ENCODE peak calls at places on chromosome 20, in eight cellular contexts. D, L, B, V, Q, I, Z and X are unnamed samples. For H3K4me1, the result is how much of the 10 kb centered on the place peaks cover.

GRCh38 chr20:14829897-14830296 is 492.5 kb upstream of the FLRT3 start:
- DNase-seq in D (no peak), L (no peak), B (no peak), V (no peak), Q (no peak), I (no peak), Z (no peak), X (no peak)

GRCh38 chr20:64152906-64153305 is 11.3 kb upstream of the MYT1 start:
- DNase-seq in D (no peak), L (no peak), B (peak), V (peak), Q (no peak), I (no peak), Z (no peak), X (no peak)

GRCh38 chr20:59123011-59123676 is 40.5 kb upstream of the ZNF831 start:
- DNase-seq in D (no peak), L (no peak), B (no peak), V (no peak), Q (no peak), I (no peak), Z (no peak), X (no peak)

GRCh38 chr20:11902264-11902663 is 15.4 kb upstream of the BTBD3 start:
- DNase-seq in D (no peak), L (no peak), B (no peak), V (no peak), Q (no peak), I (no peak), Z (no peak), X (no peak)

GRCh38 chr20:29878281-29878741 is 1379.2 kb upstream of the DEFB115 start:
- DNase-seq in D (peak), L (no peak), B (no peak), V (peak), Q (no peak), I (peak), Z (no peak), X (no peak)

GRCh38 chr20:53748821-53749402 is 155.3 kb upstream of the ZNF217 start:
- DNase-seq in D (no peak), L (no peak), B (no peak), V (no peak), Q (no peak), I (no peak), Z (no peak), X (no peak)

GRCh38 chr20:38878798-38879197 is 47.4 kb upstream of the FAM83D start:
- DNase-seq in D (no peak), L (no peak), B (no peak), V (no peak), Q (no peak), I (no peak), Z (no peak), X (no peak)

GRCh38 chr20:3479025-3479424 is 8.2 kb downstream of the ATRN start:
- DNase-seq in D (no peak), L (no peak), B (no peak), V (no peak), Q (no peak), I (no peak), Z (no peak), X (no peak)

GRCh38 chr20:48215536-48215935 is 430.3 kb upstream of the SULF2 start:
- DNase-seq in D (peak), L (no peak), B (no peak), V (no peak), Q (no peak), I (no peak), Z (no peak), X (no peak)

GRCh38 chr20:9110365-9110764 is 41.5 kb downstream of the PLCB4 start:
- DNase-seq in D (no peak), L (no peak), B (no peak), V (no peak), Q (no peak), I (no peak), Z (no peak), X (no peak)

GRCh38 chr20:34791289-34792020 is 34.0 kb downstream of the NCOA6 start:
- DNase-seq in D (no peak), L (no peak), B (no peak), V (no peak), Q (no peak), I (no peak), Z (no peak), X (no peak)

GRCh38 chr20:39874049-39874893 is 814.8 kb downstream of the MAFB start:
- DNase-seq in D (peak), L (peak), B (peak), V (peak), Q (no peak), I (peak), Z (peak), X (no peak)

GRCh38 chr20:57666106-57666833 is 43.5 kb downstream of the PMEPA1 start:
- DNase-seq in D (no peak), L (no peak), B (peak), V (no peak), Q (no peak), I (peak), Z (no peak), X (no peak)

GRCh38 chr20:13261460-13262301 is 40.6 kb downstream of the ISM1 start:
- DNase-seq in D (peak), L (peak), B (no peak), V (no peak), Q (peak), I (no peak), Z (peak), X (peak)

GRCh38 chr20:61451009-61451408 is 198.9 kb downstream of the CDH4 start:
- DNase-seq in D (no peak), L (no peak), B (no peak), V (no peak), Q (no peak), I (no peak), Z (no peak), X (no peak)

GRCh38 chr20:20820104-20820503 is 107.7 kb upstream of the RALGAPA2 start:
- DNase-seq in D (no peak), L (no peak), B (no peak), V (no peak), Q (no peak), I (no peak), Z (peak), X (no peak)

GRCh38 chr20:11671015-11671511 is 246.6 kb upstream of the BTBD3 start:
- DNase-seq in D (no peak), L (no peak), B (no peak), V (no peak), Q (no peak), I (no peak), Z (no peak), X (no peak)

GRCh38 chr20:19260412-19261090 is 48.1 kb downstream of the SLC24A3 start:
- DNase-seq in D (no peak), L (no peak), B (no peak), V (no peak), Q (no peak), I (no peak), Z (no peak), X (no peak)

GRCh38 chr20:15930324-15931305 is 642.6 kb downstream of the KIF16B start:
- DNase-seq in D (no peak), L (no peak), B (no peak), V (no peak), Q (no peak), I (no peak), Z (no peak), X (no peak)

GRCh38 chr20:47489448-47489872 is 12.2 kb upstream of the NCOA3 start:
- DNase-seq in D (no peak), L (no peak), B (peak), V (peak), Q (no peak), I (no peak), Z (no peak), X (peak)

GRCh38 chr20:44728835-44729342 is 13.7 kb downstream of the CCN5 start:
- DNase-seq in D (peak), L (no peak), B (peak), V (peak), Q (no peak), I (peak), Z (peak), X (no peak)

GRCh38 chr20:297098-297924 is at the start of gene ZCCHC3:
- DNase-seq in D (peak), L (peak), B (peak), V (peak), Q (peak), I (peak), Z (peak), X (peak)

DNA sequence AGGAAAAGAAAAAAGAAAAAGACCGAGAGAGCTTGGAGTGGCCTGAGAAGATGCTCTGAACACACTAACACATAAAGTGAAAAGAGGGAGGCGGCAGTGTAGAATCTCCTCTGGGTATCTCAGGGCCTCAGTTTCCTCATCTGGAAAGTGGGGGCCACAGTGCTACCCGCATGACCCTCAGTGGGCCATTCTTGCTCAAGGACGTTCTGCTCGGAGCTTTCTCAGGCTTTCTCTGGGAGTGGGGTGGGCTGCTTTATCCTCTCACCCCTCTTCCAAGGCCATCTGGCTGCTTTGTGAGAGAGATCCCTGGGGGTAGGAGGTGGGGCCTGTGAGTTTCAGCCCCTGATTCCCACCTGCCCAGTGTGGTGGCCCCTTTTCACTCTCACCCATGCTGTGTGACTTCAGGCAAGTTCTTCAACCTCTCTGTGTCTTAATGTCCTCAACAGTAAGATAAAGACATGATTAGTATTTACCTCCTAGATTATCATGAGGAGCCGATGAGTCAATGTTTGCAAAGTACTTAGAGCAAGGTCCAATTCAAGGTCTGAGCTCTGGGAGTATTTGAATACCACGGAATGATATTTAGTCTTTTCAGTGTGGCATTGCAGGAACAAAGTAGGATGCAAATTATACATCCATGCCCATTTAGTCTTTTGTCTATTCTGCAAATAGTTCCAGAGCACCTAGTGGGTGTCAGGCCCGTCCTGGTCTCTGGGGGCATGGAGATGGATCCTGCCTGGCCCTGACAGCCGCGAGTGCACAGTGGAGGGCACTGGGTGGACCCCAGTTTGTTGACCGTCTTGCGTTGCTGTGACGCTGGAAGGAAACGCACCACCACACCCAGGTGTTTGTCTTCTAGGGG is 34.3 kb downstream of the SRC start:
- DNase-seq in D (no peak), L (peak), B (no peak), V (peak), Q (no peak), I (no peak), Z (no peak), X (no peak)
- H3K4me3 ChIP-seq in D (no peak), L (no peak), B (no peak), V (no peak), Q (no peak), I (no peak), Z (no peak), X (no peak)

DNA sequence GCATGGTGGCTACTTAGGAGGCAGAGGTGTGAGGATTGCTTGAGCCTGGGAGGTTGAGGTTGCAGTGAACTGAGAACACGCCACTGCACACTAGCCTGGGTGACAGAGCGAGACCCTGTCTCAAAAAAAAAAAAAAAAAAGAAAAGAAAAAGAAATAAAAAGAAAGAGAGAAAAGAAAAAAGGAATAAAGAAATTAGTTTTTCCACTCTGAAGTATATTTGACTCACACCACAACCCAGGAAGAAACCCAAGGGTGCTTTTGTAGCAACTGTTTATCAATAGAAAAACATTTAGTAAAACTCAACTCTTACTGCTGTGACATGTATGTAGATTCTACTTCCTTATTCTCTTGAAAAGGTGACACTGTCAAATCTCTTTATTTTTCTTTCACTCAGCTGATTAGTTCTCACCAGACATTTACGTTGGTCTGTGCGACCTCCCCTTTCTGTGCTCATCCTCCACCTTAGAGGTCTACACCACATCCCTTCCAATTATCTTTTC is 100.0 kb upstream of the SHLD1 start:
- DNase-seq in D (no peak), L (no peak), B (no peak), V (no peak), Q (no peak), I (no peak), Z (no peak), X (no peak)
- H3K4me1 ChIP-seq in D (half or more), L (under half), B (under half), V (under half), Q (under half), I (under half), Z (under half), X (under half)

DNA sequence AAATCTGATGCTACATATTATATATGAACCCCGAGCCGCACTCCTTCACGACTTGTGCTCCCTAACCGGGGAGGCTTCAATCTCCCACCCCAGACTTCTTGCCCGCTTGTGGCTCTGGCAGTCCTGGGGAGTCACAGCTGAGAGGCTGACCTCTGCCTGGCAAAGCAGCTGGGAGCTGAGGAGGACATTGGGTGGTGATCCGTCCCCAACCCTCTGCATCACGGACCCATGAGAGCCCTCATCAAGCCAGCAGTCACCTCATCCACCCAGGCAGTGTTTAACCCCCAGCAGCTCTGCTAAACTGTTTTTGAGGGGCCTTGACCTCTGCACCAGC is 33.7 kb upstream of the CDH22 start:
- DNase-seq in D (no peak), L (no peak), B (no peak), V (no peak), Q (no peak), I (no peak), Z (no peak), X (no peak)
- H3K27ac ChIP-seq in D (no peak), L (no peak), B (no peak), V (no peak), Q (no peak), I (no peak), Z (no peak), X (no peak)

GRCh38 chr20:63014710-63015109 is 7.9 kb upstream of the BHLHE23 start:
- DNase-seq in D (no peak), L (no peak), B (no peak), V (no peak), Q (no peak), I (no peak), Z (no peak), X (no peak)

GRCh38 chr20:63015665-63016361 is 9.0 kb upstream of the BHLHE23 start:
- DNase-seq in D (no peak), L (no peak), B (no peak), V (no peak), Q (no peak), I (no peak), Z (no peak), X (no peak)

GRCh38 chr20:63014287-63014686 is 7.5 kb upstream of the BHLHE23 start:
- DNase-seq in D (no peak), L (no peak), B (no peak), V (no peak), Q (no peak), I (no peak), Z (no peak), X (no peak)

GRCh38 chr20:63016514-63017075 is 9.8 kb upstream of the BHLHE23 start:
- DNase-seq in D (no peak), L (no peak), B (no peak), V (no peak), Q (no peak), I (no peak), Z (no peak), X (no peak)

GRCh38 chr20:63015147-63015664 is 8.4 kb upstream of the BHLHE23 start:
- DNase-seq in D (no peak), L (no peak), B (no peak), V (no peak), Q (no peak), I (no peak), Z (no peak), X (no peak)
- H3K4me3 ChIP-seq in D (no peak), L (no peak), B (no peak), V (no peak), Q (no peak), I (no peak), Z (no peak), X (no peak)